ENCODE peak calls at places on chromosomes 3 and 15, in eight cellular contexts. One of them, this sample, is unnamed.

GRCh38 chr3:128623762-128624176 is 26.8 kb downstream of the RPN1 start:
- DNase-seq in heart left ventricle: no peak
- DNase-seq in mucosa of gallbladder: no peak
- DNase-seq in A673: no peak
- DNase-seq in HS-27A: no peak
- DNase-seq in germinal center: no peak
- DNase-seq in stimulated activated CD4-positive, alpha-beta T cell treated with anti-CD3 and anti-CD28 coated beads, Interleukin-1b, Interleukin-23, amount 100 ng/mL, for 24 hours: no peak
- DNase-seq in nephron progenitor cell: no peak
- DNase-seq in this sample: peak; percentile 41

GRCh38 chr3:100006570-100007271 is 107.6 kb downstream of the FILIP1L start:
- DNase-seq in stimulated activated CD4-positive, alpha-beta T cell treated with anti-CD3 and anti-CD28 coated beads, Interleukin-1b, Interleukin-23, amount 100 ng/mL, for 24 hours: no peak
- DNase-seq in germinal center: no peak
- DNase-seq in heart left ventricle: no peak
- DNase-seq in A673: no peak
- DNase-seq in mucosa of gallbladder: no peak
- DNase-seq in nephron progenitor cell: no peak
- DNase-seq in HS-27A: no peak
- DNase-seq in this sample: no peak

GRCh38 chr15:62307551-62307950 is 142.5 kb upstream of the C2CD4B start:
- DNase-seq in A673: peak; percentile 9
- DNase-seq in stimulated activated CD4-positive, alpha-beta T cell treated with anti-CD3 and anti-CD28 coated beads, Interleukin-1b, Interleukin-23, amount 100 ng/mL, for 24 hours: no peak
- DNase-seq in nephron progenitor cell: no peak
- DNase-seq in heart left ventricle: no peak
- DNase-seq in germinal center: no peak
- DNase-seq in HS-27A: peak; percentile 47
- DNase-seq in mucosa of gallbladder: no peak
- DNase-seq in this sample: no peak

GRCh38 chr3:193347507-193348501 is 30.7 kb downstream of the ATP13A5 start:
- DNase-seq in heart left ventricle: no peak
- DNase-seq in HS-27A: no peak
- DNase-seq in germinal center: no peak
- DNase-seq in stimulated activated CD4-positive, alpha-beta T cell treated with anti-CD3 and anti-CD28 coated beads, Interleukin-1b, Interleukin-23, amount 100 ng/mL, for 24 hours: no peak
- DNase-seq in nephron progenitor cell: no peak
- DNase-seq in mucosa of gallbladder: no peak
- DNase-seq in A673: no peak
- DNase-seq in this sample: no peak

GRCh38 chr15:66943456-66944095 is 121.8 kb upstream of the SMAD3 start:
- DNase-seq in germinal center: peak; percentile 63
- DNase-seq in HS-27A: no peak
- DNase-seq in heart left ventricle: no peak
- DNase-seq in mucosa of gallbladder: peak; percentile 30
- DNase-seq in stimulated activated CD4-positive, alpha-beta T cell treated with anti-CD3 and anti-CD28 coated beads, Interleukin-1b, Interleukin-23, amount 100 ng/mL, for 24 hours: no peak
- DNase-seq in A673: no peak
- DNase-seq in nephron progenitor cell: no peak
- DNase-seq in this sample: no peak

GRCh38 chr3:191958980-191959671 is 498.2 kb downstream of the PYDC2 start:
- DNase-seq in mucosa of gallbladder: no peak
- DNase-seq in heart left ventricle: no peak
- DNase-seq in A673: no peak
- DNase-seq in stimulated activated CD4-positive, alpha-beta T cell treated with anti-CD3 and anti-CD28 coated beads, Interleukin-1b, Interleukin-23, amount 100 ng/mL, for 24 hours: no peak
- DNase-seq in nephron progenitor cell: no peak
- DNase-seq in germinal center: no peak
- DNase-seq in HS-27A: no peak
- DNase-seq in this sample: no peak

GRCh38 chr3:71069797-71070196 is 513.7 kb downstream of the FOXP1 start:
- DNase-seq in A673: peak; percentile 71
- DNase-seq in heart left ventricle: peak; percentile 56
- DNase-seq in HS-27A: no peak
- DNase-seq in nephron progenitor cell: peak; percentile 22
- DNase-seq in germinal center: peak; percentile 61
- DNase-seq in mucosa of gallbladder: peak; percentile 47
- DNase-seq in stimulated activated CD4-positive, alpha-beta T cell treated with anti-CD3 and anti-CD28 coated beads, Interleukin-1b, Interleukin-23, amount 100 ng/mL, for 24 hours: no peak
- DNase-seq in this sample: peak; percentile 87

GRCh38 chr15:45187894-45188830 is at the start of gene SHF:
- DNase-seq in stimulated activated CD4-positive, alpha-beta T cell treated with anti-CD3 and anti-CD28 coated beads, Interleukin-1b, Interleukin-23, amount 100 ng/mL, for 24 hours: peak; percentile 67
- DNase-seq in heart left ventricle: peak; percentile 79
- DNase-seq in A673: peak; percentile 83
- DNase-seq in mucosa of gallbladder: peak; percentile 53
- DNase-seq in HS-27A: no peak
- DNase-seq in germinal center: peak; percentile 74
- DNase-seq in nephron progenitor cell: peak; percentile 80
- DNase-seq in this sample: peak; percentile 85

GRCh38 chr3:11523793-11524160 is 119.9 kb downstream of the VGLL4 start:
- DNase-seq in stimulated activated CD4-positive, alpha-beta T cell treated with anti-CD3 and anti-CD28 coated beads, Interleukin-1b, Interleukin-23, amount 100 ng/mL, for 24 hours: no peak
- DNase-seq in mucosa of gallbladder: no peak
- DNase-seq in HS-27A: no peak
- DNase-seq in heart left ventricle: peak; percentile 7
- DNase-seq in nephron progenitor cell: no peak
- DNase-seq in germinal center: no peak
- DNase-seq in A673: no peak
- DNase-seq in this sample: no peak

GRCh38 chr3:178352300-178353021 is 183.8 kb upstream of the KCNMB2 start:
- DNase-seq in stimulated activated CD4-positive, alpha-beta T cell treated with anti-CD3 and anti-CD28 coated beads, Interleukin-1b, Interleukin-23, amount 100 ng/mL, for 24 hours: no peak
- DNase-seq in germinal center: no peak
- DNase-seq in heart left ventricle: no peak
- DNase-seq in HS-27A: peak; percentile 81
- DNase-seq in A673: peak; percentile 87
- DNase-seq in mucosa of gallbladder: peak; percentile 16
- DNase-seq in nephron progenitor cell: no peak
- DNase-seq in this sample: no peak

GRCh38 chr3:11455977-11456376 is 183.8 kb downstream of the ATG7 start:
- DNase-seq in heart left ventricle: no peak
- DNase-seq in mucosa of gallbladder: no peak
- DNase-seq in HS-27A: peak; percentile 91
- DNase-seq in stimulated activated CD4-positive, alpha-beta T cell treated with anti-CD3 and anti-CD28 coated beads, Interleukin-1b, Interleukin-23, amount 100 ng/mL, for 24 hours: no peak
- DNase-seq in nephron progenitor cell: no peak
- DNase-seq in A673: no peak
- DNase-seq in germinal center: no peak
- DNase-seq in this sample: no peak

GRCh38 chr3:56856686-56857577 is 55.2 kb upstream of the ARHGEF3 start:
- DNase-seq in stimulated activated CD4-positive, alpha-beta T cell treated with anti-CD3 and anti-CD28 coated beads, Interleukin-1b, Interleukin-23, amount 100 ng/mL, for 24 hours: no peak
- DNase-seq in germinal center: no peak
- DNase-seq in A673: no peak
- DNase-seq in HS-27A: no peak
- DNase-seq in mucosa of gallbladder: no peak
- DNase-seq in nephron progenitor cell: no peak
- DNase-seq in heart left ventricle: no peak
- DNase-seq in this sample: no peak

GRCh38 chr3:197706658-197707057 is 30.0 kb downstream of the RUBCN start:
- DNase-seq in heart left ventricle: no peak
- DNase-seq in A673: no peak
- DNase-seq in mucosa of gallbladder: no peak
- DNase-seq in germinal center: no peak
- DNase-seq in nephron progenitor cell: no peak
- DNase-seq in HS-27A: no peak
- DNase-seq in stimulated activated CD4-positive, alpha-beta T cell treated with anti-CD3 and anti-CD28 coated beads, Interleukin-1b, Interleukin-23, amount 100 ng/mL, for 24 hours: no peak
- DNase-seq in this sample: no peak

GRCh38 chr15:57914350-57915055 is 151.0 kb downstream of the ALDH1A2 start:
- DNase-seq in stimulated activated CD4-positive, alpha-beta T cell treated with anti-CD3 and anti-CD28 coated beads, Interleukin-1b, Interleukin-23, amount 100 ng/mL, for 24 hours: no peak
- DNase-seq in heart left ventricle: no peak
- DNase-seq in nephron progenitor cell: no peak
- DNase-seq in germinal center: no peak
- DNase-seq in mucosa of gallbladder: no peak
- DNase-seq in A673: no peak
- DNase-seq in HS-27A: no peak
- DNase-seq in this sample: peak; percentile 65

GRCh38 chr3:165466856-165467255 is 270.7 kb upstream of the SLITRK3 start:
- DNase-seq in mucosa of gallbladder: no peak
- DNase-seq in germinal center: no peak
- DNase-seq in stimulated activated CD4-positive, alpha-beta T cell treated with anti-CD3 and anti-CD28 coated beads, Interleukin-1b, Interleukin-23, amount 100 ng/mL, for 24 hours: no peak
- DNase-seq in A673: no peak
- DNase-seq in heart left ventricle: no peak
- DNase-seq in HS-27A: no peak
- DNase-seq in nephron progenitor cell: no peak
- DNase-seq in this sample: no peak

GRCh38 chr3:16741103-16741758 is 136.0 kb upstream of the DAZL start:
- DNase-seq in heart left ventricle: no peak
- DNase-seq in mucosa of gallbladder: no peak
- DNase-seq in A673: no peak
- DNase-seq in nephron progenitor cell: no peak
- DNase-seq in stimulated activated CD4-positive, alpha-beta T cell treated with anti-CD3 and anti-CD28 coated beads, Interleukin-1b, Interleukin-23, amount 100 ng/mL, for 24 hours: no peak
- DNase-seq in HS-27A: peak; percentile 51
- DNase-seq in germinal center: no peak
- DNase-seq in this sample: no peak

GRCh38 chr3:189901481-189901880 is 219.2 kb downstream of the P3H2 start:
- DNase-seq in A673: no peak
- DNase-seq in germinal center: no peak
- DNase-seq in mucosa of gallbladder: no peak
- DNase-seq in heart left ventricle: no peak
- DNase-seq in HS-27A: no peak
- DNase-seq in stimulated activated CD4-positive, alpha-beta T cell treated with anti-CD3 and anti-CD28 coated beads, Interleukin-1b, Interleukin-23, amount 100 ng/mL, for 24 hours: no peak
- DNase-seq in nephron progenitor cell: no peak
- DNase-seq in this sample: no peak

GRCh38 chr15:29129903-29130302 is 139.7 kb downstream of the NSMCE3 start:
- DNase-seq in stimulated activated CD4-positive, alpha-beta T cell treated with anti-CD3 and anti-CD28 coated beads, Interleukin-1b, Interleukin-23, amount 100 ng/mL, for 24 hours: no peak
- DNase-seq in mucosa of gallbladder: no peak
- DNase-seq in nephron progenitor cell: no peak
- DNase-seq in germinal center: no peak
- DNase-seq in A673: no peak
- DNase-seq in HS-27A: no peak
- DNase-seq in heart left ventricle: no peak
- DNase-seq in this sample: peak; percentile 21

GRCh38 chr3:59546522-59546921 is 496.7 kb upstream of the CFAP20DC start:
- DNase-seq in stimulated activated CD4-positive, alpha-beta T cell treated with anti-CD3 and anti-CD28 coated beads, Interleukin-1b, Interleukin-23, amount 100 ng/mL, for 24 hours: no peak
- DNase-seq in heart left ventricle: no peak
- DNase-seq in HS-27A: no peak
- DNase-seq in mucosa of gallbladder: no peak
- DNase-seq in germinal center: no peak
- DNase-seq in A673: no peak
- DNase-seq in nephron progenitor cell: no peak
- DNase-seq in this sample: no peak

GRCh38 chr3:149670742-149671492 is 13.1 kb upstream of the WWTR1 start:
- DNase-seq in heart left ventricle: no peak
- DNase-seq in mucosa of gallbladder: no peak
- DNase-seq in stimulated activated CD4-positive, alpha-beta T cell treated with anti-CD3 and anti-CD28 coated beads, Interleukin-1b, Interleukin-23, amount 100 ng/mL, for 24 hours: no peak
- DNase-seq in A673: no peak
- DNase-seq in HS-27A: no peak
- DNase-seq in nephron progenitor cell: no peak
- DNase-seq in germinal center: no peak
- DNase-seq in this sample: no peak

GRCh38 chr3:52880047-52880446 is 17.3 kb downstream of the STIMATE start:
- DNase-seq in nephron progenitor cell: no peak
- DNase-seq in A673: no peak
- DNase-seq in germinal center: no peak
- DNase-seq in stimulated activated CD4-positive, alpha-beta T cell treated with anti-CD3 and anti-CD28 coated beads, Interleukin-1b, Interleukin-23, amount 100 ng/mL, for 24 hours: no peak
- DNase-seq in mucosa of gallbladder: no peak
- DNase-seq in heart left ventricle: no peak
- DNase-seq in HS-27A: no peak
- DNase-seq in this sample: no peak

GRCh38 chr15:53716909-53717878 is 42.3 kb downstream of the WDR72 start:
- DNase-seq in mucosa of gallbladder: no peak
- DNase-seq in A673: peak; percentile 14
- DNase-seq in heart left ventricle: no peak
- DNase-seq in stimulated activated CD4-positive, alpha-beta T cell treated with anti-CD3 and anti-CD28 coated beads, Interleukin-1b, Interleukin-23, amount 100 ng/mL, for 24 hours: no peak
- DNase-seq in HS-27A: no peak
- DNase-seq in germinal center: no peak
- DNase-seq in nephron progenitor cell: no peak
- DNase-seq in this sample: no peak

GRCh38 chr3:99892332-99892731 is 74.7 kb downstream of the CMSS1 start:
- DNase-seq in A673: no peak
- DNase-seq in germinal center: no peak
- DNase-seq in heart left ventricle: no peak
- DNase-seq in stimulated activated CD4-positive, alpha-beta T cell treated with anti-CD3 and anti-CD28 coated beads, Interleukin-1b, Interleukin-23, amount 100 ng/mL, for 24 hours: no peak
- DNase-seq in nephron progenitor cell: no peak
- DNase-seq in mucosa of gallbladder: no peak
- DNase-seq in HS-27A: no peak
- DNase-seq in this sample: no peak

GRCh38 chr15:67092726-67093125 is 27.3 kb downstream of the SMAD3 start:
- DNase-seq in heart left ventricle: no peak
- DNase-seq in HS-27A: no peak
- DNase-seq in mucosa of gallbladder: no peak
- DNase-seq in A673: no peak
- DNase-seq in germinal center: no peak
- DNase-seq in nephron progenitor cell: no peak
- DNase-seq in stimulated activated CD4-positive, alpha-beta T cell treated with anti-CD3 and anti-CD28 coated beads, Interleukin-1b, Interleukin-23, amount 100 ng/mL, for 24 hours: no peak
- DNase-seq in this sample: no peak

GRCh38 chr15:76163429-76164020 is 103.7 kb downstream of the TMEM266 start:
- DNase-seq in mucosa of gallbladder: peak; percentile 42
- DNase-seq in heart left ventricle: peak; percentile 71
- DNase-seq in HS-27A: no peak
- DNase-seq in nephron progenitor cell: no peak
- DNase-seq in germinal center: no peak
- DNase-seq in stimulated activated CD4-positive, alpha-beta T cell treated with anti-CD3 and anti-CD28 coated beads, Interleukin-1b, Interleukin-23, amount 100 ng/mL, for 24 hours: no peak
- DNase-seq in A673: no peak
- DNase-seq in this sample: peak; percentile 90

GRCh38 chr15:68316061-68316804 is 38.7 kb downstream of the FEM1B start:
- DNase-seq in nephron progenitor cell: peak; percentile 38
- DNase-seq in stimulated activated CD4-positive, alpha-beta T cell treated with anti-CD3 and anti-CD28 coated beads, Interleukin-1b, Interleukin-23, amount 100 ng/mL, for 24 hours: no peak
- DNase-seq in heart left ventricle: peak; percentile 16
- DNase-seq in germinal center: no peak
- DNase-seq in HS-27A: no peak
- DNase-seq in mucosa of gallbladder: no peak
- DNase-seq in A673: no peak
- DNase-seq in this sample: no peak

GRCh38 chr3:153158961-153159735 is 2.9 kb upstream of the RAP2B start:
- DNase-seq in germinal center: no peak
- DNase-seq in mucosa of gallbladder: no peak
- DNase-seq in A673: no peak
- DNase-seq in stimulated activated CD4-positive, alpha-beta T cell treated with anti-CD3 and anti-CD28 coated beads, Interleukin-1b, Interleukin-23, amount 100 ng/mL, for 24 hours: no peak
- DNase-seq in heart left ventricle: no peak
- DNase-seq in nephron progenitor cell: no peak
- DNase-seq in HS-27A: no peak
- DNase-seq in this sample: no peak

GRCh38 chr15:91338763-91339162 is 238.7 kb downstream of the SV2B start:
- DNase-seq in A673: peak; percentile 26
- DNase-seq in nephron progenitor cell: peak; percentile 74
- DNase-seq in mucosa of gallbladder: peak; percentile 15
- DNase-seq in heart left ventricle: no peak
- DNase-seq in stimulated activated CD4-positive, alpha-beta T cell treated with anti-CD3 and anti-CD28 coated beads, Interleukin-1b, Interleukin-23, amount 100 ng/mL, for 24 hours: no peak
- DNase-seq in germinal center: no peak
- DNase-seq in HS-27A: no peak
- DNase-seq in this sample: no peak

GRCh38 chr3:160556141-160556540 is 9.2 kb downstream of the KPNA4 start:
- DNase-seq in stimulated activated CD4-positive, alpha-beta T cell treated with anti-CD3 and anti-CD28 coated beads, Interleukin-1b, Interleukin-23, amount 100 ng/mL, for 24 hours: no peak
- DNase-seq in mucosa of gallbladder: no peak
- DNase-seq in germinal center: no peak
- DNase-seq in A673: no peak
- DNase-seq in heart left ventricle: no peak
- DNase-seq in nephron progenitor cell: no peak
- DNase-seq in HS-27A: no peak
- DNase-seq in this sample: no peak

GRCh38 chr3:147298511-147298982 is 107.8 kb downstream of the ZIC4 start:
- DNase-seq in germinal center: no peak
- DNase-seq in mucosa of gallbladder: no peak
- DNase-seq in HS-27A: peak; percentile 30
- DNase-seq in A673: peak; percentile 58
- DNase-seq in nephron progenitor cell: no peak
- DNase-seq in stimulated activated CD4-positive, alpha-beta T cell treated with anti-CD3 and anti-CD28 coated beads, Interleukin-1b, Interleukin-23, amount 100 ng/mL, for 24 hours: no peak
- DNase-seq in heart left ventricle: no peak
- DNase-seq in this sample: no peak

GRCh38 chr3:179969525-179969924 is 67.2 kb downstream of the PEX5L start:
- DNase-seq in HS-27A: no peak
- DNase-seq in nephron progenitor cell: no peak
- DNase-seq in germinal center: no peak
- DNase-seq in A673: no peak
- DNase-seq in heart left ventricle: no peak
- DNase-seq in mucosa of gallbladder: no peak
- DNase-seq in stimulated activated CD4-positive, alpha-beta T cell treated with anti-CD3 and anti-CD28 coated beads, Interleukin-1b, Interleukin-23, amount 100 ng/mL, for 24 hours: no peak
- DNase-seq in this sample: no peak

GRCh38 chr15:67105065-67105951 is 39.9 kb downstream of the SMAD3 start:
- DNase-seq in stimulated activated CD4-positive, alpha-beta T cell treated with anti-CD3 and anti-CD28 coated beads, Interleukin-1b, Interleukin-23, amount 100 ng/mL, for 24 hours: no peak
- DNase-seq in heart left ventricle: no peak
- DNase-seq in A673: peak; percentile 45
- DNase-seq in mucosa of gallbladder: peak; percentile 77
- DNase-seq in HS-27A: peak; percentile 98
- DNase-seq in germinal center: no peak
- DNase-seq in nephron progenitor cell: no peak
- DNase-seq in this sample: peak; percentile 69

GRCh38 chr3:107927361-107928083 is 163.3 kb downstream of the CD47 start:
- DNase-seq in nephron progenitor cell: peak; percentile 77
- DNase-seq in stimulated activated CD4-positive, alpha-beta T cell treated with anti-CD3 and anti-CD28 coated beads, Interleukin-1b, Interleukin-23, amount 100 ng/mL, for 24 hours: peak; percentile 63
- DNase-seq in A673: peak; percentile 65
- DNase-seq in heart left ventricle: peak; percentile 59
- DNase-seq in mucosa of gallbladder: peak; percentile 67
- DNase-seq in HS-27A: peak; percentile 49
- DNase-seq in germinal center: peak; percentile 75
- DNase-seq in this sample: peak; percentile 88

GRCh38 chr15:77058468-77058867 is 12.4 kb downstream of the TSPAN3 start:
- DNase-seq in germinal center: no peak
- DNase-seq in nephron progenitor cell: no peak
- DNase-seq in heart left ventricle: no peak
- DNase-seq in HS-27A: no peak
- DNase-seq in A673: no peak
- DNase-seq in mucosa of gallbladder: no peak
- DNase-seq in stimulated activated CD4-positive, alpha-beta T cell treated with anti-CD3 and anti-CD28 coated beads, Interleukin-1b, Interleukin-23, amount 100 ng/mL, for 24 hours: no peak
- DNase-seq in this sample: no peak

This sample was measured in right cardiac atrium.